ENCODE peak calls at places on chromosome 3, in four cellular contexts. One of them, this sample, is unnamed.

GRCh38 chr3:71062920-71063767 is 520.4 kb downstream of the FOXP1 start:
- DNase-seq in IMR-90: peak; percentile 65
- DNase-seq in cardiac muscle cell: peak; percentile 61
- DNase-seq in breast epithelium: no peak
- DNase-seq in this sample: peak; percentile 65

GRCh38 chr3:67109651-67110204 is 111.6 kb downstream of the KBTBD8 start:
- DNase-seq in IMR-90: peak; percentile 85
- DNase-seq in cardiac muscle cell: peak; percentile 71
- DNase-seq in breast epithelium: no peak
- DNase-seq in this sample: peak; percentile 33

GRCh38 chr3:54046677-54047214 is 75.6 kb upstream of the CACNA2D3 start:
- DNase-seq in IMR-90: no peak
- DNase-seq in cardiac muscle cell: peak; percentile 98
- DNase-seq in breast epithelium: no peak
- DNase-seq in this sample: peak; percentile 88

GRCh38 chr3:10548997-10549396 is 43.6 kb upstream of the ATP2B2 start:
- DNase-seq in IMR-90: no peak
- DNase-seq in cardiac muscle cell: no peak
- DNase-seq in breast epithelium: peak; percentile 3
- DNase-seq in this sample: peak; percentile 46

GRCh38 chr3:112412494-112412893 is 79.5 kb downstream of the CD200 start:
- DNase-seq in IMR-90: no peak
- DNase-seq in cardiac muscle cell: no peak
- DNase-seq in breast epithelium: no peak
- DNase-seq in this sample: no peak

GRCh38 chr3:42721690-42722089 is 19.1 kb upstream of the HHATL start:
- DNase-seq in IMR-90: no peak
- DNase-seq in cardiac muscle cell: no peak
- DNase-seq in breast epithelium: no peak
- DNase-seq in this sample: no peak

GRCh38 chr3:132290833-132291232 is 26.4 kb upstream of the ACP3 start:
- DNase-seq in IMR-90: peak; percentile 17
- DNase-seq in cardiac muscle cell: peak; percentile 85
- DNase-seq in breast epithelium: no peak
- DNase-seq in this sample: peak; percentile 88

GRCh38 chr3:101223016-101223415 is 97.4 kb downstream of the IMPG2 start:
- DNase-seq in IMR-90: no peak
- DNase-seq in cardiac muscle cell: no peak
- DNase-seq in breast epithelium: no peak
- DNase-seq in this sample: no peak

GRCh38 chr3:40616420-40616819 is 91.7 kb downstream of the ZNF621 start:
- DNase-seq in IMR-90: no peak
- DNase-seq in cardiac muscle cell: no peak
- DNase-seq in breast epithelium: no peak
- DNase-seq in this sample: no peak

GRCh38 chr3:176428552-176428951 is 768.7 kb downstream of the TBL1XR1 start:
- DNase-seq in IMR-90: no peak
- DNase-seq in cardiac muscle cell: no peak
- DNase-seq in breast epithelium: no peak
- DNase-seq in this sample: no peak

GRCh38 chr3:32885283-32885935 is 66.0 kb upstream of the CCR4 start:
- DNase-seq in IMR-90: no peak
- DNase-seq in cardiac muscle cell: no peak
- DNase-seq in breast epithelium: no peak
- DNase-seq in this sample: no peak
- H3K27ac ChIP-seq in IMR-90: no peak overlapping the region
- H3K27ac ChIP-seq in cardiac muscle cell: peak overlapping the region; percentile 24
- H3K27ac ChIP-seq in breast epithelium: no peak overlapping the region
- H3K27ac ChIP-seq in this sample: no peak overlapping the region

GRCh38 chr3:195150194-195151118 is 120.5 kb downstream of the XXYLT1 start:
- DNase-seq in IMR-90: peak; percentile 81
- DNase-seq in cardiac muscle cell: peak; percentile 93
- DNase-seq in breast epithelium: peak; percentile 56
- DNase-seq in this sample: no peak

GRCh38 chr3:195148553-195148952 is 122.4 kb downstream of the XXYLT1 start:
- DNase-seq in IMR-90: peak; percentile 21
- DNase-seq in cardiac muscle cell: no peak
- DNase-seq in breast epithelium: no peak
- DNase-seq in this sample: no peak

GRCh38 chr3:195149292-195149691 is 121.7 kb downstream of the XXYLT1 start:
- DNase-seq in IMR-90: no peak
- DNase-seq in cardiac muscle cell: no peak
- DNase-seq in breast epithelium: no peak
- DNase-seq in this sample: no peak

GRCh38 chr3:195151402-195151801 is 119.6 kb downstream of the XXYLT1 start:
- DNase-seq in IMR-90: no peak
- DNase-seq in cardiac muscle cell: no peak
- DNase-seq in breast epithelium: no peak
- DNase-seq in this sample: no peak

DNA sequence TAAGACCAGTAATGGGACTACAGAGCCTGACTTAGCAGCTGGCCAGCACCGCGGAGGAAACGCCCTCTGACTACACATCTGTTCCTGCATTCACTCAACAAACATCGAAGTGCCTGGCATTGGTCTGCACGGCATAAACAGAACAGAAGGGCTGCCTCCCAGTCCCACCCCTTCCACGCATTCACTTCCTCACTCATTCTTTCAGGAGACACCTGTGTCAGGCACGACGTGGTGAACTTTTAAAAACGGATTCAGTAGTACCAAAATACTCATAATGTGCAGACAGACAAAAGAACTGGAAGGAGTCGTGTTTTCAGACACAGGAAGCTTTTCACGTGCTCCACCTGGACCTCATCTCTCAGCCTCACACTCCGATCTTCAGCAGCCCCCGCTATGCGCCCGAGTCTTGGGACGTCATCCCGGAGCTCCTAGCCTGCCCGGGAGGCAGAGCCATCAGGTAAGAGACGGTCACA is 123.3 kb downstream of the XXYLT1 start:
- DNase-seq in IMR-90: peak; percentile 62
- DNase-seq in cardiac muscle cell: peak; percentile 37
- DNase-seq in breast epithelium: no peak
- DNase-seq in this sample: no peak
- H3K4me3 ChIP-seq in IMR-90: no peak overlapping the region
- H3K4me3 ChIP-seq in cardiac muscle cell: no peak overlapping the region
- H3K4me3 ChIP-seq in breast epithelium: no peak overlapping the region
- H3K4me3 ChIP-seq in this sample: no peak overlapping the region

DNA sequence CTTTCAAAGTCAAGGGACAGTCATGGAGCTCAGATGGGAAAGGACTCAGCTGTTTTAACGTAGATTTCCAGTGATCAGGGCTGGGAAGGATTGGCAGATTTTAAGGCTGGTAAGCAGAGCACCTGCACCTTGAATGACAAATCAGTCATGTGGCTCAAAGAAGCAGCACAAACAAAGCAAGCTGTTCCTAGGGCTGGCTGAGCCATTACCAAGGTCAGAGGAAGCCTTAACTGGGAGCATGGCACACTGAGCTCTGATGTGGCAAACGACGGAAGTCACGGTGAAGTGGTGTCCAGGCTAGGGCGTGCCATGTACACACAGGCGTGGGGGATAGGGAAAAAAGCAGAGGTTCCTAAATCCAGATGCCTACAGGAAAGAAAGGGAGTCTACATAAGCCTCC is 84.6 kb upstream of the PFN2 start:
- DNase-seq in IMR-90: no peak
- DNase-seq in cardiac muscle cell: no peak
- DNase-seq in breast epithelium: no peak
- DNase-seq in this sample: no peak
- H3K27ac ChIP-seq in IMR-90: no peak overlapping the region
- H3K27ac ChIP-seq in cardiac muscle cell: no peak overlapping the region
- H3K27ac ChIP-seq in breast epithelium: no peak overlapping the region
- H3K27ac ChIP-seq in this sample: no peak overlapping the region

GRCh38 chr3:187212705-187213104 is 15.4 kb downstream of the RTP1 start:
- DNase-seq in IMR-90: no peak
- DNase-seq in cardiac muscle cell: peak; percentile 17
- DNase-seq in breast epithelium: no peak
- DNase-seq in this sample: no peak
- H3K4me3 ChIP-seq in IMR-90: no peak overlapping the region
- H3K4me3 ChIP-seq in cardiac muscle cell: no peak overlapping the region
- H3K4me3 ChIP-seq in breast epithelium: no peak overlapping the region
- H3K4me3 ChIP-seq in this sample: no peak overlapping the region

This sample was measured in mammary epithelial cell.